ENCODE peak calls at places on chromosome 1, in six cellular contexts. P is A549, J is NB4, E is K562, I is GM12878, W is HepG2. S is an unnamed sample.

GRCh38 chr1:5424802-5425201 is 567.4 kb downstream of the NPHP4 start:
- DNase-seq in P (no peak), J (no peak), E (no peak), I (no peak), W (no peak), S (no peak)

GRCh38 chr1:113388621-113389355 is 1.5 kb upstream of the MAGI3 start:
- DNase-seq in P (peak; percentile 48), J (peak; percentile 12), E (peak; percentile 74), I (no peak), W (peak; percentile 91), S (peak; percentile 29)

GRCh38 chr1:64965239-64966157 is 851 bp downstream of the JAK1 start:
- DNase-seq in P (peak; percentile 25), J (peak; percentile 80), E (peak; percentile 71), I (no peak), W (no peak), S (peak; percentile 71)

GRCh38 chr1:178581351-178581951 is 68.5 kb downstream of the TEX35 start:
- DNase-seq in P (no peak), J (no peak), E (no peak), I (peak; percentile 72), W (no peak), S (no peak)

GRCh38 chr1:157782946-157783345 is 6.0 kb upstream of the FCRL2 start:
- DNase-seq in P (no peak), J (peak; percentile 2), E (no peak), I (no peak), W (no peak), S (no peak)

GRCh38 chr1:43976890-43977289 is 2.1 kb upstream of the B4GALT2 start:
- DNase-seq in P (no peak), J (no peak), E (no peak), I (no peak), W (no peak), S (no peak)

GRCh38 chr1:63615809-63616420 is 22.7 kb downstream of the PGM1 start:
- DNase-seq in P (peak; percentile 38), J (peak; percentile 75), E (peak; percentile 73), I (peak; percentile 19), W (peak; percentile 67), S (peak; percentile 82)

GRCh38 chr1:25711555-25712298 is 88.3 kb upstream of the SELENON start:
- DNase-seq in P (no peak), J (peak; percentile 65), E (peak; percentile 30), I (no peak), W (no peak), S (no peak)

GRCh38 chr1:38360807-38361206 is 314.2 kb upstream of the POU3F1 start:
- DNase-seq in P (no peak), J (no peak), E (peak; percentile 7), I (no peak), W (no peak), S (no peak)

GRCh38 chr1:188433428-188433827 is 1604.7 kb downstream of the PLA2G4A start:
- DNase-seq in P (no peak), J (no peak), E (no peak), I (no peak), W (no peak), S (no peak)

DNA sequence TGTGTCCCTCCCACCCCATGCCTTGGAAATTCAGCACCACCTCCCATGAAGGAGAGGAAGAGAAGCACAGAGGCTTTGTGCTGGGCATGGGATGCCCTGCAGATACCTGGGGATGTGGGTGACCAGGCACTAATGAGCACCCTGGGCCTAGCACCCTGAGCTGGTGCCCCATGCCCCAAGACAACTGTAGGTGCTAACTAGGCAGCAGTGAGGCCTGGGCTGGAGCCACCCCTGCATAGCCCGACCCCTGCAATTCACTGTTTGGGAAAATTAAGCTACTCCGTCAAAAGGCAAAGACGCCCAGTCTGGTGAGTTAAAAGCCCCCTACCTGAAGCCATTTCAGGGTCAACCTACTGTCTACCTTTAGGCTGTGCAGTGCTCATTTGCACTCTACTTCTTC is 5.4 kb downstream of the KCNA2 start:
- DNase-seq in P (no peak), J (no peak), E (no peak), I (no peak), W (no peak), S (no peak)
- TF ChIP-seq MAX in P (no peak), J (no peak), E (no peak), I (no peak), W (no peak), S (no peak)

DNA sequence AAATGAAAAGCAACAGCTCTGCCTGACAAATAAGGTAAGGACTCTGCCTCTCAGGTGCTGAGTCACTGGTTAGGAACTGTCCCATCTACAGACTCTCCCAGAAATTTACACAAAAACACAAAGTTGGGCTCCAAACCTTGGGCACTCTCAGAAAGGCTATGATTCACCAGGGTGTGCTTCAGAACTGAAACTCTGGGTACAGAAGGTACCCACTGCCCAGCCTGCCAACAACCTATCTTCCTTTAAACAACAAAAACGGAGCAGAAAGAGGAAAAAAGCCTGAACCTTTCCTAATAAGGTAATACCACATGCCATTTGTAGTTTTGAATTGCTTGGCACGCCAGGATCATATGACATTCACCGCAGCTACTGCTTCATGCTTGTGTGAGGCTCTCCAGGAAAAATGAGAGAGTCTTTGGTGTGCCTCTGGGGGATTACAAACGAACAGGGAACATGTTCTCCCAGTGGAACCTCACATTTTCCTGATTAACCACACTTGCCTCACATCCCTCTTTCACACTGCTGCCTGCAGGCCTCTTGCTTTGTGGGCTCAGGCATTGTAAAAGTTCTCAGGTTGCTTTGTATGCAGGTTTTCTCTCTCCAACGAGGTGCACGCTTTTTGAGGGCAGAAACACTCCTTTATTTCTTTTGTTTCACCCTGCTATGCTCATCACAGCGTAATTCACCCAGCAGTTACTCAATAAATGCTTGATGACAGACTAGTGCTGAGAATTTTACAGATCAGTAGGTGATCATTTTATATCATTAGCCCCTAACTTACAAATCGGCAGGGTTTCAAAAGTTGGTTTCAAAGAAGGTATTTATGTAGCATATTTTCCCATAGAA is 65.1 kb downstream of the GADD45A start:
- DNase-seq in P (no peak), J (no peak), E (no peak), I (no peak), W (no peak), S (peak; percentile 76)
- TF ChIP-seq MYC in P (no peak), J (no peak), E (no peak), I (no peak), W (no peak), S (no peak)

GRCh38 chr1:85262985-85263384 is 3.5 kb upstream of the C1orf52 start:
- DNase-seq in P (no peak), J (no peak), E (no peak), I (no peak), W (no peak), S (no peak)
- TF ChIP-seq MAX in P (no peak), J (no peak), E (no peak), I (no peak), W (no peak), S (no peak)

DNA sequence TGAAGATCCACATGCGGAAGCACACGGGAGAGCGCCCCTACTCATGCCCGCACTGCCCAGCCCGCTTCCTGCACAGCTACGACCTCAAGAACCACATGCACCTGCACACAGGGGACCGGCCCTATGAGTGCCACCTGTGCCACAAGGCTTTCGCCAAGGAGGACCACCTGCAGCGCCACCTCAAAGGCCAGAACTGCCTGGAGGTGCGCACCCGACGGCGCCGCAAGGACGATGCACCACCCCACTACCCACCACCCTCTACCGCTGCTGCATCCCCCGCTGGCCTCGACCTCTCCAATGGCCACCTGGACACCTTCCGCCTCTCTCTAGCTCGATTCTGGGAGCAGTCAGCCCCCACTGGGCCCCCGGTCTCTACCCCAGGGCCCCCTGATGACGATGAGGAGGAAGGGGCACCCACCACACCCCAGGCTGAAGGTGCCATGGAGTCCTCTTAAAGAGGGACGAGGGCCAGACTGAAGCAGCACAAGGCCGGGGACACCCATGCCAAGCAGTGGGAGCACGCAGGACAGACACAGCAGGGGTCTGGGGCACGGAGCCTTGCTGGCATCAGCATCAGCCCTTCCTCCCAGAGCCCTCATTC is 13.7 kb downstream of the ZBTB7B start:
- DNase-seq in P (no peak), J (peak; percentile 25), E (no peak), I (no peak), W (no peak), S (no peak)
- TF ChIP-seq MYC in P (no peak), J (no peak), E (no peak), I (no peak), W (no peak), S (no peak)

GRCh38 chr1:226643701-226644540 is 95.2 kb downstream of the ITPKB start:
- DNase-seq in P (no peak), J (peak; percentile 93), E (no peak), I (peak; percentile 26), W (no peak), S (no peak)
- TF ChIP-seq MAX in P (no peak), J (peak; percentile 91), E (no peak), I (no peak), W (no peak), S (peak; percentile 15)

GRCh38 chr1:33007190-33008050 is 29.3 kb downstream of the AK2 start:
- DNase-seq in P (peak; percentile 84), J (peak; percentile 53), E (peak; percentile 69), I (no peak), W (peak; percentile 61), S (peak; percentile 89)
- TF ChIP-seq MYC in P (no peak), J (no peak), E (no peak), I (no peak), W (no peak), S (no peak)

DNA sequence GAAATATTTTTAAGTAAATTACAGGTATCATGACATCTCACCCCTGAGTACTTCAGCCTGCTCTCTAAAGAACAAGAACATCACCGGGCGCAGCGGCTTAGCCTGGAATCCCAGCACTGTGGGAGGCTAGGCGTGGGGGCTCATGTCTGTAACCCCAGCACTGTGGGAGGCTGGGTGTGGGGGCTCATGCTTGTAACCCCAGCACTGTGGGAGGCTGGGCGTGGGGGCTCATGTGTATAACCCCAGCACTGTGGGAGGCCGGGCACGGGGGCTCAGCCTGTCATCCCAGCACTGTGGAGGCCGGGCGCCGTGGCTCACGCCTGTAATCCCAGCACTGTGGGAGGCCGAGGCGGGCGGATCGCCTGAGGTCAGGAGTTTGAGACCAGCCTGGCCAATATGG is 7.7 kb upstream of the CDK11B start:
- DNase-seq in P (no peak), J (no peak), E (no peak), I (no peak), W (no peak), S (no peak)
- TF ChIP-seq MAX in P (no peak), J (no peak), E (no peak), I (no peak), W (no peak), S (no peak)

GRCh38 chr1:7177438-7178126 is 392.3 kb downstream of the CAMTA1 start:
- DNase-seq in P (no peak), J (peak; percentile 9), E (no peak), I (no peak), W (no peak), S (no peak)
- TF ChIP-seq MYC in P (no peak), J (no peak), E (no peak), I (no peak), W (no peak), S (no peak)